ENCODE peak calls at places on chromosome 15, in four cellular contexts. J is IMR-90, S is K562, E is GM12878. M is an unnamed sample.

GRCh38 chr15:48559270-48559669 is 86.2 kb downstream of the FBN1 start:
- DNase-seq in J (peak), S (no peak), E (no peak), M (peak)

GRCh38 chr15:35533130-35534110 is 12.5 kb downstream of the DPH6 start:
- DNase-seq in J (peak), S (no peak), E (no peak), M (no peak)

GRCh38 chr15:61364871-61365270 is 135.8 kb upstream of the RORA start:
- DNase-seq in J (no peak), S (no peak), E (no peak), M (no peak)

GRCh38 chr15:82850242-82850591 is 40.8 kb downstream of the WHAMM start:
- DNase-seq in J (peak), S (peak), E (no peak), M (no peak)

GRCh38 chr15:40769310-40770146 is at the start of gene C15orf62:
- DNase-seq in J (peak), S (no peak), E (peak), M (peak)

GRCh38 chr15:91101356-91101920 is 1.4 kb downstream of the SV2B start:
- DNase-seq in J (no peak), S (no peak), E (no peak), M (no peak)

GRCh38 chr15:75367406-75367912 is 948 bp downstream of the MAN2C1 start:
- DNase-seq in J (no peak), S (no peak), E (no peak), M (no peak)

GRCh38 chr15:42549052-42549491 is 434 bp downstream of the HAUS2 start:
- DNase-seq in J (peak), S (no peak), E (no peak), M (no peak)

GRCh38 chr15:46265664-46266063 is 630.8 kb downstream of the SQOR start:
- DNase-seq in J (no peak), S (no peak), E (no peak), M (no peak)

GRCh38 chr15:64989331-64990167 is at the start of gene SPG21:
- DNase-seq in J (peak), S (peak), E (peak), M (peak)

GRCh38 chr15:58246041-58246440 is 107.9 kb downstream of the AQP9 start:
- DNase-seq in J (no peak), S (no peak), E (no peak), M (no peak)

GRCh38 chr15:62066663-62067447 is at the start of gene C2CD4A:
- DNase-seq in J (peak), S (no peak), E (no peak), M (peak)

GRCh38 chr15:87667643-87668042 is 588.9 kb downstream of the NTRK3 start:
- DNase-seq in J (no peak), S (no peak), E (no peak), M (no peak)
- TF ChIP-seq FOS in J (no peak), S (no peak), E (no peak), M (no peak)

GRCh38 chr15:59396211-59396610 is 23.5 kb upstream of the MYO1E start:
- DNase-seq in J (no peak), S (no peak), E (no peak), M (no peak)
- TF ChIP-seq FOS in J (no peak), S (no peak), E (no peak), M (no peak)

DNA sequence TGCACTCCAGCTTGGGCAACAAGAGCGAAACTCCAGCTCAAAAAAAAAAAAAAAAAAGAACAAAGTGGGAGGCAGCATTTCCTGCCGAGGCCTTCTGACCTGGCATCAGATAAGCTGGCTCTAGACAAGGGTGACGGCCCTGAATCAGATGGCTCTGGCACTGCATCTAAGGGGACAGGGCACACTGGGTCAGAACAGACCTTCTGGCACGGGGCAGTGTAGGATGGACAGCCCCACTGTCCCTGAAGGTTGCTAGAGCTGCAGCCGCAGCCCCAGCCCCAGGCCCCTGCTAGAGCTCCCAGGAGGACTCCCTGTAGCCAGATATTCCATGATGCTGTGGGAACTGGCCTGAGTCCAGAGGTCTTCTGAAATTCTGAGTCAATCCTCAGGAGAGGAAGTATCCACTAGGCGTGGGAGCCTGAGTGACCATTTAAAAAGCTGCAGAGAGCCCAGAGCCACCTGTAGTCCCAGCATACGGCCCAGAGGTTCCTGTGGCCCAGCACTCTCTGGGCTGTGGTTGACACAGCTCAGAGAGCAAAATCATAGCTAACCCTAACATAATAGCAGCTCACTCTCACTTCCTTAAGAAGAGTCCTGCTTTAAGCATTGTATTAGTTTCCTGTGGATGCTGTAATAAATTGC is 69.2 kb upstream of the MFGE8 start:
- DNase-seq in J (peak), S (no peak), E (peak), M (no peak)
- TF ChIP-seq FOS in J (no peak), S (no peak), E (no peak), M (no peak)

GRCh38 chr15:100114526-100114925 is 227.2 kb downstream of the ADAMTS17 start:
- DNase-seq in J (peak), S (no peak), E (no peak), M (no peak)
- TF ChIP-seq FOS in J (no peak), S (no peak), E (no peak), M (no peak)

DNA sequence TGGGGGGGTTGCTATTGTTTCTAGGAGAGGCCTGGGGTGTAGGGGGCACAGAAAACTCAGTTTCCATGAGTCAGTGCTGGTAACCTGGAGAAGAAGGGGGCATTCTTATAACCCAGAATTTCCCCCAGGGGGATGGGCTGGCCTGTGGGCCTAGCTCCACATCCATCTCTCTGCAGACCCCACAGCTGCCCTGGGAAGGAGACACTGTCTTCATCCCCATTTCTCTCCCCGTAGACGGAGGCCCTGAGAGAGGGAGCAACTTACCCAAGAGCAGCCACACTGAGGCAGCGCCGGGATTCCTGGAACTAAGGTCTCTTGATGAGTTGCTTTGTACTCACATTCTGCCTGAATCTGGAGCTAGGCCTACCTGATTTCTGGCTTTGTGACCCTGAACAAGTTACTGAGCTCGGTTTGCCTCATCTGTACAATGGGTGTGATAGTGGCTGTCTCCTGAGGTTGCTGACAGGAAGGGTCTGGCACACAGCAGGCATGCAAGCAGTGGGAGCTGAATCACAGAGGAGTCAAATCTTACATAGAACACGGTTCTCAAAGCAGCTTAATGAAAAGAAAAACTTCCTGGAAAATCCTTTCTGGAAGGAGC is 55.0 kb upstream of the LCTL start:
- DNase-seq in J (no peak), S (no peak), E (no peak), M (no peak)
- TF ChIP-seq FOS in J (no peak), S (no peak), E (no peak), M (no peak)

GRCh38 chr15:44250566-44250965 is 38.0 kb upstream of the GOLM2 start:
- DNase-seq in J (no peak), S (no peak), E (no peak), M (no peak)
- TF ChIP-seq FOS in J (no peak), S (no peak), E (no peak), M (no peak)